ENCODE peak calls at places on chromosomes 7 and 10, in four cellular contexts. N is K562, H is HL-60, R is GM12878. Q is an unnamed sample.

GRCh38 chr7:31890198-31890597 is 180.0 kb downstream of the PDE1C start:
- DNase-seq in N (no peak), H (peak; percentile 90), R (peak; percentile 39), Q (no peak)

GRCh38 chr7:27151945-27152815 is at the start of gene HOXA3:
- DNase-seq in N (no peak), H (no peak), R (no peak), Q (no peak)

GRCh38 chr10:22655312-22655973 is 58.9 kb downstream of the PIP4K2A start:
- DNase-seq in N (no peak), H (no peak), R (no peak), Q (no peak)

GRCh38 chr7:72430531-72430930 is 18.4 kb upstream of the CALN1 start:
- DNase-seq in N (no peak), H (no peak), R (no peak), Q (no peak)

GRCh38 chr10:124701435-124701834 is 42.7 kb downstream of the FAM53B start:
- DNase-seq in N (no peak), H (no peak), R (no peak), Q (no peak)

GRCh38 chr7:26198133-26198780 is 2.3 kb downstream of the HNRNPA2B1 start:
- DNase-seq in N (no peak), H (no peak), R (no peak), Q (no peak)

GRCh38 chr7:7746419-7746818 is 28.0 kb upstream of the RPA3 start:
- DNase-seq in N (no peak), H (no peak), R (no peak), Q (no peak)

GRCh38 chr10:97195654-97196212 is 10.0 kb upstream of the SLIT1 start:
- DNase-seq in N (no peak), H (no peak), R (no peak), Q (no peak)

GRCh38 chr10:12684784-12685183 is 316.7 kb downstream of the CCDC3 start:
- DNase-seq in N (no peak), H (no peak), R (no peak), Q (no peak)

GRCh38 chr10:103747193-103747865 is 108.0 kb downstream of the SH3PXD2A start:
- DNase-seq in N (no peak), H (no peak), R (no peak), Q (no peak)

GRCh38 chr10:624605-625334 is 64.7 kb downstream of the DIP2C start:
- DNase-seq in N (no peak), H (no peak), R (no peak), Q (no peak)

GRCh38 chr10:60521974-60522405 is 132.3 kb upstream of the ANK3 start:
- DNase-seq in N (no peak), H (no peak), R (no peak), Q (no peak)

GRCh38 chr7:156000601-156001396 is 188.5 kb upstream of the SHH start:
- DNase-seq in N (no peak), H (no peak), R (no peak), Q (no peak)

GRCh38 chr7:126001344-126001743 is 1071.7 kb upstream of the POT1 start:
- DNase-seq in N (no peak), H (no peak), R (no peak), Q (no peak)

GRCh38 chr7:121994625-121995410 is 121.9 kb downstream of the PTPRZ1 start:
- DNase-seq in N (peak; percentile 60), H (peak; percentile 48), R (no peak), Q (peak; percentile 5)

GRCh38 chr7:155398944-155399343 is 59.0 kb upstream of the EN2 start:
- DNase-seq in N (peak; percentile 81), H (peak; percentile 12), R (no peak), Q (no peak)

GRCh38 chr7:110514973-110515372 is 576.0 kb upstream of the LRRN3 start:
- DNase-seq in N (no peak), H (no peak), R (no peak), Q (no peak)

GRCh38 chr10:72764151-72764550 is 72.2 kb downstream of the MCU start:
- DNase-seq in N (no peak), H (no peak), R (no peak), Q (no peak)

GRCh38 chr10:17407040-17407439 is 47.4 kb downstream of the ST8SIA6 start:
- DNase-seq in N (no peak), H (no peak), R (no peak), Q (no peak)

GRCh38 chr10:72319416-72320254 is 35.1 kb downstream of the DNAJB12 start:
- DNase-seq in N (peak; percentile 49), H (peak; percentile 95), R (no peak), Q (peak; percentile 76)

GRCh38 chr7:26368542-26368941 is 76.9 kb downstream of the SNX10 start:
- DNase-seq in N (no peak), H (no peak), R (no peak), Q (no peak)

GRCh38 chr10:24432478-24433416 is 223.8 kb downstream of the KIAA1217 start:
- DNase-seq in N (no peak), H (no peak), R (no peak), Q (no peak)

GRCh38 chr7:78225534-78225933 is 427.0 kb downstream of the PHTF2 start:
- DNase-seq in N (no peak), H (no peak), R (no peak), Q (no peak)

GRCh38 chr10:17733620-17734019 is 18.4 kb upstream of the TMEM236 start:
- DNase-seq in N (no peak), H (no peak), R (no peak), Q (no peak)

GRCh38 chr7:108263364-108263951 is 133.3 kb upstream of the LAMB4 start:
- DNase-seq in N (no peak), H (no peak), R (no peak), Q (no peak)

GRCh38 chr7:24981544-24981951 is 1.6 kb upstream of the OSBPL3 start:
- DNase-seq in N (no peak), H (peak; percentile 9), R (no peak), Q (no peak)

GRCh38 chr7:80732635-80733034 is 94.2 kb downstream of the CD36 start:
- DNase-seq in N (peak; percentile 24), H (no peak), R (no peak), Q (no peak)

GRCh38 chr10:71921319-71922027 is 42.7 kb upstream of the CHST3 start:
- DNase-seq in N (no peak), H (no peak), R (no peak), Q (no peak)

GRCh38 chr7:50534690-50535290 is 30.4 kb downstream of the DDC start:
- DNase-seq in N (peak; percentile 87), H (peak; percentile 41), R (no peak), Q (no peak)

GRCh38 chr7:37365405-37365804 is 83.3 kb downstream of the ELMO1 start:
- DNase-seq in N (no peak), H (no peak), R (no peak), Q (no peak)

GRCh38 chr10:102335184-102335583 is 60.3 kb upstream of the NFKB2 start:
- DNase-seq in N (no peak), H (no peak), R (no peak), Q (no peak)

GRCh38 chr10:117413928-117414618 is 38.8 kb upstream of the PDZD8 start:
- DNase-seq in N (no peak), H (no peak), R (no peak), Q (no peak)

GRCh38 chr10:112875474-112876267 is 74.4 kb upstream of the TCF7L2 start:
- DNase-seq in N (no peak), H (no peak), R (no peak), Q (no peak)

GRCh38 chr10:24665001-24665400 is 58.7 kb downstream of the ARHGAP21 start:
- DNase-seq in N (no peak), H (no peak), R (no peak), Q (no peak)

GRCh38 chr7:98210513-98211220 is 572 bp upstream of the BHLHA15 start:
- DNase-seq in N (no peak), H (no peak), R (no peak), Q (no peak)
- TF ChIP-seq SPI1 in N (no peak), H (no peak), R (no peak), Q (no peak)

DNA sequence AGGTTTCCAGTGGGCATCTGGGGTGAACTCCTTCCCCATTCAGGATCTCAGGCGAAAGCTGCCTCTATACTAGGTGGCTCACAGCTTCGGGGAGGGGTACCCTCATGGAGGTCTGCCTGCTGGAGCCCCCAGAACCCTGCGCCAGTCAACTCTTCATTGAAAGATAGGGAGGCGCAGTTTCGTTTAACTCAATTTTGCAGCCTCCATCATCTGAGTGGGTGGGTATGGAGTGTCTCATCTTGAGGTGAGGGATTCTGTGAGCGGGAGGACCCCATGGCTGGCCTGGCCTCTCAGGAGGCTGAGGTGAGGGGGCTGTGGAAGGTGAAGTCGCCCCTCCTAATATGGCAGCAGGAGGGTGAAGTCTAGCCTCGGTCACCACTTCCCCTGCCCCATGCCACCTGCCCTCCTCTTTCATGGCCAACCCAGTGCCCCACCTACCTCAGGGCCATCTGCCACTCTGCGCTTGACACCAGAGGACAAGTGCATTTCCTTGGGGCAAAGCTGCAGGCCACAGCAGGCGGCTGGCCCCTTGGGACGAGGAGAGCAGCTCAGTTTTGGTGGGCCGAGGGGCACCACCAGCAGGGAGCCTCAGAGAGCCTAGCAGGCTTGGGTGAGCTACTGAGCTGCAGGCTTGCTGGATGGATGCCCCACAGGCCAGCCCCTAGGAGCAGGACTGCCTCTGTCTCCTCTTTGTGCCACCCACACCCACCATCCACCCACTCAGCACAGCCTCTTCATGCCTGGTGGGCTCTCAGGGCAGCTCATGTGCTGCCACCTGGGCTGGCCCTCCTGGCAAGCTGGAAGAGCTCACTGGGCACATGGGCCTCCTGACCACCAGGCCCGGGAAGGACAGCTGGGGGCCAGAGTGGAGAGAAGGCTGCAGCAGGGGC is 8.6 kb downstream of the RASGEF1A start:
- DNase-seq in N (no peak), H (no peak), R (no peak), Q (no peak)
- TF ChIP-seq SPI1 in N (no peak), H (no peak), R (no peak), Q (no peak)

GRCh38 chr7:1227071-1227804 is 5.4 kb upstream of the UNCX start:
- DNase-seq in N (no peak), H (no peak), R (no peak), Q (no peak)
- TF ChIP-seq SPI1 in N (no peak), H (no peak), R (no peak), Q (no peak)

DNA sequence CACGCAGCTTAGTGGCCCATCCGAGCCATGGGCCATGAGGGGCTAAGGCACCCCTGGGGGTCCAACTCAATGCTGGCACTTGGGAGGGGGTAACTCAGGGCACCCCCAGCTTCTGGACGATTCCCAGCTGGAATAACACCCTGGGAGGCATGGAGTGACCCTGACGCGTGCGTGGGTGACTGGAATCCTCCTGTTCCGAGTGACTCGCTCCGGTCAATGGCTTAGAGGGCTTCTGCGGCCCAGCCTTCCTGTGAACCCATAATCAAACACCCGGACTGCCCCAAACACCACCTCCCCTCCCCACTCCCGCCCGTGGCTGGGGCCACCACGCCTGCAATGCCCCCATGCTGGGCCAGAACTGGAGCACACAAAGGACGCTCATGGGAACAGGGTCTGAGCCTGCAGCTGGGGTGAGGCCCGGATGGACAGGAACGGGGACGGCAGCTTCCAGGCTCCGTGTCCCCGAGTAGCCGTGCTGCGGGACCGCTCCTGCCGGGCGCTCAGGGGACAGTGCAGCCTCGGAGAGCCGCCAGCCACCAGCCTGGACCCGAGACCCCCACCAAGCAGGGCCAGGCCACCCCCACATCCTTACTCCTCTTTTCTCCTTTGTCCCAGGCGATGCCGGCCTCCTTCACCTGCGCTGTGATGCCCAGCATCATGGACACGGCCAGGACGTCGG is 8.5 kb downstream of the INTS1 start:
- DNase-seq in N (no peak), H (no peak), R (no peak), Q (no peak)
- TF ChIP-seq SPI1 in N (no peak), H (no peak), R (no peak), Q (no peak)

DNA sequence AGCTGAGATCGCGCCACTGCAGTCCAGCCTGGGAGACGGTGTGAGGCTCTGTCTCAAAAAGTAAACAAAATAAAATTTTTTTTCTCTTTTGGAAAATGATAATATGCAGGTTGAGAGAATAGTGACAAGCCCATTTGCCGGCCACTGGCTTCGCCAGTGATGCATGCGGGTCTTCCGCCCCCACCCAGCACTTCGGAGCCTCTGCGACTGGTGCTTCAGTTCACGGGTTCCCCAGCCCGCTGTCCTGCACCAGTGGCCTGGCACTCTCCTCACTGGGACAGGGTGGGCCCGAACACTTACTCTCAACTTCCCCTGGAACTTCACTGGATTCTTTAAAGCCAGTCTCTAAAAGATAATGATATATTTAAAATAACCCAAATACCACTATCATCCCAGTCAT is 2.7 kb downstream of the SUN1 start:
- DNase-seq in N (no peak), H (no peak), R (no peak), Q (no peak)
- TF ChIP-seq SPI1 in N (no peak), H (no peak), R (no peak), Q (no peak)

Q was measured in GM12891.